ENCODE peak calls at places on chromosome 18, in five cellular contexts. Q, D, R, F and U are unnamed samples.

GRCh38 chr18:79760881-79761280 is 36.9 kb upstream of the KCNG2 start:
- DNase-seq in R (no peak), F (no peak), D (no peak), Q (no peak), U (no peak)

GRCh38 chr18:2971741-2972552 is 41.0 kb downstream of the LPIN2 start:
- DNase-seq in F (peak), R (no peak), Q (no peak), D (no peak), U (no peak)

GRCh38 chr18:490024-490366 is 10.5 kb downstream of the COLEC12 start:
- DNase-seq in R (no peak), D (no peak), F (no peak), Q (no peak), U (no peak)

GRCh38 chr18:34322365-34323289 is 97.9 kb upstream of the NOL4 start:
- DNase-seq in F (peak), D (no peak), R (peak), Q (no peak), U (no peak)

GRCh38 chr18:8450898-8451665 is 158.2 kb upstream of the RAB12 start:
- DNase-seq in F (no peak), D (no peak), Q (no peak), R (no peak), U (no peak)

GRCh38 chr18:49335677-49336076 is 124.8 kb downstream of the DYM start:
- DNase-seq in R (no peak), D (no peak), F (no peak), Q (no peak), U (no peak)

GRCh38 chr18:79613186-79613931 is 66.2 kb upstream of the CTDP1 start:
- DNase-seq in Q (no peak), D (no peak), R (no peak), F (no peak), U (no peak)

GRCh38 chr18:79395761-79396404 is at the start of gene NFATC1:
- DNase-seq in Q (peak), D (peak), F (peak), R (peak), U (no peak)

GRCh38 chr18:55272510-55273243 is 313.4 kb upstream of the CCDC68 start:
- DNase-seq in Q (no peak), F (peak), R (no peak), D (no peak), U (peak)

GRCh38 chr18:54928236-54928635 is 31.0 kb downstream of the CCDC68 start:
- DNase-seq in R (no peak), Q (no peak), D (no peak), F (peak), U (no peak)

GRCh38 chr18:53771664-53772063 is 452.8 kb downstream of the MBD2 start:
- DNase-seq in R (no peak), F (no peak), D (no peak), Q (no peak), U (no peak)

GRCh38 chr18:48215876-48216638 is 193.1 kb downstream of the ZBTB7C start:
- DNase-seq in D (no peak), Q (no peak), R (no peak), F (no peak), U (no peak)

GRCh38 chr18:57249896-57250295 is 102.5 kb upstream of the ST8SIA3 start:
- DNase-seq in F (no peak), D (no peak), Q (no peak), R (no peak), U (no peak)

GRCh38 chr18:67682516-67682915 is 166.0 kb upstream of the DSEL start:
- DNase-seq in R (no peak), Q (no peak), D (no peak), F (no peak), U (no peak)

GRCh38 chr18:11937874-11938478 is 29.9 kb upstream of the MPPE1 start:
- DNase-seq in R (peak), Q (peak), F (peak), D (peak), U (no peak)

GRCh38 chr18:32276896-32277295 is 87.1 kb downstream of the MEP1B start:
- DNase-seq in Q (no peak), F (peak), D (no peak), R (no peak), U (no peak)
- H3K4me3 ChIP-seq in Q (peak), F (no peak), D (no peak), R (no peak), U (no peak)

DNA sequence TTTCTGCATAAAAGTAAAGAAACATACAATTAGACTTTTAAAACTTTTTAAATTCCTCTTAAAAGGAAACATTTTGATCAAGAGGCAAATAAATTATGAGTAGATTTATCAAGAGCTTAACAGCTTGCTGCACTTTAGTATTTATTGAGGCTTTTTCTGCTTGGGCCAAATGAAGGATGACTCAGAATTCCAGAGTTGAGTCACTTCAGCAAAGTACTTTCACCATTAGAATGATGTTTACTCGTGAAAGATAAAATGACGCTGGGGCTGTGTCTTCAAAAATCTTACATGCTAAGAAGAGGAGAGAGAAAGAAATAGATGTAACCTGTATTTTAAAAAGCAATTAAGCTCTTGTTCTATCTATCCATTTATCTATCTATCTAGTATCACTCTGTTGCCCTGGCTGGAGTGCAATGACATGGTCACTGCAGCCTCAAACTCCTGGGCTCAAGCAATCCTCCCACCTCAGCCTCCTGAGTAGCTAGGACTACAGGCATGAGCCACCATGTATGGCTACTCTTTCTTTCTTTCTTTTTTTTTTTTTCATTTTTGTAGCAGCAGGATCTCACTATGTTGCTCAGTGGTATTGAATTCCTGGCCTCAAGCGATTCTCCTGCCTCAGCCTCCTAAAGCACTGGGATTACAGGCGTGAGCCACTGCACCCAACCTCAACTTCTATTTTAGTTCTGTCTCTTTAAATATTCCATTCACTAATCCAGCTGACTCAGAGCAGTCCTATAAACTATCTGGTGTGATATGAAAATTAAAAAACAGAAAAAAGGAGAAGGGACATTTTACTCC is 75.2 kb upstream of the RIOK3 start:
- DNase-seq in Q (no peak), F (peak), D (peak), R (no peak), U (peak)
- H3K4me3 ChIP-seq in Q (peak), F (no peak), D (no peak), R (no peak), U (no peak)

GRCh38 chr18:26461405-26461804 is 86.9 kb downstream of the KCTD1 start:
- DNase-seq in R (no peak), F (no peak), D (no peak), Q (no peak), U (no peak)

GRCh38 chr18:26462304-26462703 is 86.0 kb downstream of the KCTD1 start:
- DNase-seq in Q (no peak), R (no peak), F (no peak), D (no peak), U (no peak)

GRCh38 chr18:26459340-26459739 is 89.0 kb downstream of the KCTD1 start:
- DNase-seq in Q (no peak), D (no peak), R (no peak), F (no peak), U (no peak)

GRCh38 chr18:26459884-26460283 is 88.5 kb downstream of the KCTD1 start:
- DNase-seq in R (no peak), D (no peak), F (no peak), Q (no peak), U (no peak)

DNA sequence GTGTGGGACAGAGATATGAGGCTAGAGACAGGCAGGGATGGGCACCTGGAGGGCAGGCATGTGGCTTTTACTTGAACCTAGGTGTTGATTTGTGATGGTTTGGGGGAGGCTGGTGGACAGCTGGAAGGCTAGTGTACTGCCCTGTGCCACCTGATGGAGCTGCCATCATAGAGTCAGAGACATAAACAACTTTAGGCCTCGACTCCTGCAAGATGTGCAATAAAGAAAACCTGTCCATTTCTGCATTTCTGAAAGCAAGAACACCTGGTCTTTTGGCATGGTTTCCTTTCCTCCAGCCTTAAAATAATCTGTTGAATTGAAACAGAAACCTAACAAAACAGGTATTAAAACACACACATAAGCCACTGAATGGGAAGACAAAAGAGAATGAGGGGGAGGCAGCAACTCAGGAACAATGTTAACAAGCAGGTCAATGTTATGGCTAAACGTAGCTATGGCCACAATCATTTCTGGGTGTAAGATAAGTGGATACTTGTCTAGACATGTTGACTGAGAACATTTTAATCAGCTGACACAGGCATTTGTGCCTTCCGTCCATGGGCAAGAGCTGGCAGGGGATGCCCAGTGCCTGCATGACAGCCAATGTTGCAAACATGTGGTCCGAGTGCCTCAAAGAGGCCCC is 87.8 kb downstream of the KCTD1 start:
- DNase-seq in D (no peak), F (peak), Q (no peak), R (no peak), U (no peak)
- H3K4me3 ChIP-seq in D (no peak), F (no peak), Q (no peak), R (no peak), U (no peak)

GRCh38 chr18:28048612-28049011 is 128.3 kb downstream of the CDH2 start:
- DNase-seq in D (no peak), R (no peak), Q (no peak), F (no peak), U (no peak)
- H3K4me3 ChIP-seq in D (no peak), R (no peak), Q (peak), F (no peak), U (no peak)

GRCh38 chr18:13446581-13447470 is 228.3 kb downstream of the LDLRAD4 start:
- DNase-seq in F (no peak), R (no peak), Q (no peak), D (peak), U (no peak)

GRCh38 chr18:13447621-13448020 is 229.1 kb downstream of the LDLRAD4 start:
- DNase-seq in F (peak), R (no peak), Q (no peak), D (peak), U (peak)

GRCh38 chr18:13449651-13450050 is 231.1 kb downstream of the LDLRAD4 start:
- DNase-seq in D (no peak), R (no peak), F (no peak), Q (no peak), U (no peak)

GRCh38 chr18:13446024-13446423 is 227.5 kb downstream of the LDLRAD4 start:
- DNase-seq in F (no peak), Q (no peak), R (no peak), D (no peak), U (no peak)

DNA sequence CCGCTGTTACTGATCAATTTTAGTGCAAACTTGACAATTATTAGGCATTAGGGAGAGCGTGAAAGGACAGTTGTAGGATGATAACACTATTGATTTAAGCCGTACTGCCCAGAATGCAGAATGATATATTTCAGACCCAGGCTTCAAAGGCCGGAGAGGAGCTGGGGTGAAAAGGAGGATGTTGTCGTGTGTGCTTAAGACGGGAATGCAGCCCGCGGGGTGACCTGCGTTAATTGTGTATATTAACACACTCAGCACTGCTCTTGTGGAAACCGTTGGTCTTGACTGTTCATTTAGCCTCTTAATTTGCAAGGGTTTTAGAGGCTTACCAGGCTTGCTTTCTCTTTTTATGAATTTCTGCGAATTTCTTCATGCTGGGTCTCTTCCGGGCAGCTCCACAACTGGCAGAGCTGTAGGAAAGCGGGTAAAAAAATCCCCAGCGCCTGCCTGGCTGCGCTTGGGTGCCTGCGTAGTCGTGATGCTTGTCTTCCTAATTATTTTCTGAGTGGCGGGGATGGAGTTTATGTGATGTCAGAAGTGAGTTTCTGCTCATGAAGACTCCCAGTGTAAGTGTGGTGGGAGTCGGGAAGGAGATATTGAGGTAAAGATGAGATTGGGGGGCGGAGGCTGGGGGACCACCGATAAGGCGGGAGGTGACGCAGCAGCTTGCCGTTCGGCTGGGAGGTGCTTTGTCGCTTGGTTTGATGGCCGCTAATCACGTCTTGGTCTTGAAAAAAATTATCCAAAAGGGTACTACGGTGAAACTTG is 229.7 kb downstream of the LDLRAD4 start:
- DNase-seq in Q (no peak), D (no peak), F (no peak), R (no peak), U (no peak)
- H3K4me3 ChIP-seq in Q (peak), D (no peak), F (no peak), R (no peak), U (no peak)

GRCh38 chr18:6757966-6758365 is 28.4 kb downstream of the ARHGAP28 start:
- DNase-seq in D (no peak), F (no peak), R (no peak), Q (no peak), U (peak)
- H3K4me3 ChIP-seq in D (no peak), F (no peak), R (no peak), Q (no peak), U (no peak)

DNA sequence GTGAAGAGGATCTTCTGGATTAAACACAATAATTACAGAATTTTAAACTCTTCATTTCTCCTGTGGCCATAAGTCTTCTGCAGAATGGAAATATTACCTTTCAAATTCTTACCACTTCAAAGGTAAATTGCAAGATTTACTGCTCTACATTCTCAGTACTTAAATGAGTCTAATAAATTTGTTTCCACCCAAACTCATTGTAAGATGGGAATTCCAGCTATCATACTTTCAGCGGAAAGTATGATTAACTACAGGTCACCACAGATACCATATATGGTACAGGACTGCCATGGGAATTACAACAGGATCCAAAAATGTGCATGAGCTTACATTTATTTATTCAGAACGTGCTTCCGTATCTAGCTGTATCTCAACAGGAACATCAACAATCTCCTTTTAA is 3.1 kb downstream of the DSC3 start:
- DNase-seq in F (peak), R (no peak), D (no peak), Q (no peak), U (no peak)
- H3K4me3 ChIP-seq in F (no peak), R (no peak), D (no peak), Q (no peak), U (no peak)

GRCh38 chr18:62033207-62033606 is 140.4 kb upstream of the RNF152 start:
- DNase-seq in D (no peak), F (no peak), R (no peak), Q (no peak), U (no peak)
- H3K4me3 ChIP-seq in D (no peak), F (no peak), R (no peak), Q (no peak), U (no peak)

GRCh38 chr18:72543362-72544055 is 633 bp downstream of the CBLN2 start:
- DNase-seq in R (no peak), Q (no peak), D (no peak), F (no peak), U (no peak)

GRCh38 chr18:72542993-72543361 is 1.2 kb downstream of the CBLN2 start:
- DNase-seq in R (no peak), D (no peak), Q (no peak), F (peak), U (no peak)

GRCh38 chr18:72539861-72540260 is 4.3 kb downstream of the CBLN2 start:
- DNase-seq in R (no peak), D (no peak), F (no peak), Q (no peak), U (no peak)

GRCh38 chr18:72541871-72542690 is 2.1 kb downstream of the CBLN2 start:
- DNase-seq in D (no peak), Q (no peak), F (no peak), R (no peak), U (no peak)

DNA sequence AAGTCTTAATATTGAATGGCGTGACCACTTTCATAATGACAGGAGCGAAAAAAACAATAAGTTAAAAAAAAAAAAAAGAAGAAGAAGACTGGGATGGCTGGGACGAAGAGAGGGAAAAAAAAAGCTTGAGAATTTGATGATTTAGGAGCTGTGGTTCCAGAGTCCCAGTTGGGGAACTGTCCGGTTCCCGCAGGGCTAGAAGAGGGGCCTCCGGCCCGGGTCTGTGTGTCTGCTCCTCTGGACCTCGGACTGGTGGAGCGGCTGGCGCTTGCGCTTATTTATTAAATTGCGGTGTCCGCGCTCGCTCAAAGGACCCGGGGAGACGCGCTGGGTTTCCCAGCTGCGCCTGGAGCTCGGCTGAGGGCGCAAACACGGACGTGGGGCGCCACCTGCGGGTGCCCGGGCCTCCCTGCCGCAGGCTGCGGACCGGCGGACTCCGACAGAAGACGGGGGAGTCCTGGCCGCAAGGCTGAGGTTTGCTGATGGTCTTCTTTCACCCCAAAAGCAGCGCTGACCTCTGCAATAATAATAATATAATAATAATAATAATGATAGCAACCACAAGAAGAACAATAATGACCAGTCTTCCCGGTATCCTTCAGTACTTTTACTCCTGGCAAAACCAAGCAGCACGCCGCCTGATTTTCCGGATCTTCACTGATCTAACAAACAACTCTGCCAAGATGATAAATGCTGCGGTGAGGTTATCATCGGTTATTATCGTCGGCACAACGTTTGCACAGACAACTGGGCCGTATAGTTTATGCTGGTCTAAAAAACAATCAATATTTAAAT is at the start of gene CBLN2:
- DNase-seq in D (peak), R (peak), Q (no peak), F (peak), U (no peak)
- H3K4me3 ChIP-seq in D (peak), R (no peak), Q (peak), F (peak), U (peak)